ENCODE peak calls at places on chromosomes 4 and X, in five cellular contexts. Y is AG10803, Z is cardiac muscle cell, H is ascending aorta, T is hippocampal formation. M is an unnamed sample.

GRCh38 chr4:72325215-72325614 is 243.8 kb downstream of the ADAMTS3 start:
- DNase-seq in T (no peak), H (no peak), Y (peak; percentile 30), Z (no peak), M (no peak)

GRCh38 chr4:136922066-136922465 is 610.2 kb downstream of the PCDH18 start:
- DNase-seq in Y (no peak), T (no peak), Z (no peak), H (no peak), M (no peak)

GRCh38 chr4:107349266-107349665 is 313.2 kb upstream of the DKK2 start:
- DNase-seq in Y (peak; percentile 3), H (no peak), Z (peak; percentile 1), T (no peak), M (no peak)

GRCh38 chr4:39548425-39549067 is 21.3 kb upstream of the UGDH start:
- DNase-seq in H (no peak), T (no peak), Z (no peak), Y (peak; percentile 71), M (no peak)

GRCh38 chr4:120096508-120097297 is 30.1 kb upstream of the MAD2L1 start:
- DNase-seq in T (no peak), H (no peak), Z (no peak), Y (no peak), M (no peak)

GRCh38 chr4:74451214-74451661 is 6.3 kb downstream of the AREG start:
- DNase-seq in T (no peak), Y (peak; percentile 38), H (no peak), Z (no peak), M (no peak)

GRCh38 chrX:41665676-41666075 is 23.1 kb upstream of the GPR34 start:
- DNase-seq in Z (no peak), H (no peak), T (no peak), Y (no peak), M (no peak)

GRCh38 chrX:17474892-17475291 is 99.9 kb downstream of the NHS start:
- DNase-seq in Y (peak; percentile 67), H (no peak), Z (no peak), T (no peak), M (no peak)

GRCh38 chr4:112813790-112814189 is 176.8 kb downstream of the LARP7 start:
- DNase-seq in H (no peak), Z (no peak), T (no peak), Y (peak; percentile 57), M (no peak)

GRCh38 chr4:123976285-123976684 is 579.7 kb downstream of the SPRY1 start:
- DNase-seq in Z (peak; percentile 6), Y (peak; percentile 44), T (no peak), H (no peak), M (no peak)

GRCh38 chrX:16963216-16963615 is 16.8 kb downstream of the REPS2 start:
- DNase-seq in H (no peak), T (no peak), Y (no peak), Z (no peak), M (no peak)

GRCh38 chrX:13047752-13048151 is 3.3 kb upstream of the FAM9C start:
- DNase-seq in Y (no peak), Z (no peak), T (no peak), H (no peak), M (no peak)

GRCh38 chrX:135625995-135626394 is 87.4 kb upstream of the CT45A1 start:
- DNase-seq in Z (peak; percentile 19), T (no peak), H (no peak), Y (peak; percentile 0), M (no peak)

M was measured in cerebellar nuclear complex.